ENCODE peak calls at places on chromosomes 11 and 22, in nine cellular contexts. P is dorsolateral prefrontal cortex, U is endothelial cell, A is heart right ventricle, V is upper lobe of left lung, L is bronchial epithelial cell, K is cardiac muscle cell, F is pancreas, W is fibroblast of mammary gland. Y is an unnamed sample.

GRCh38 chr11:41459602-41460405 is at the start of gene LRRC4C:
- DNase-seq in L (no peak), F (no peak), W (no peak), K (no peak), P (no peak), V (no peak), U (no peak), A (no peak), Y (no peak)

GRCh38 chr11:16933756-16934603 is 80.2 kb downstream of the PLEKHA7 start:
- DNase-seq in L (no peak), K (peak; percentile 85), W (no peak), U (no peak), A (peak; percentile 45), V (no peak), P (no peak), F (peak; percentile 36), Y (no peak)

GRCh38 chr22:31248138-31248745 is 36.1 kb downstream of the LIMK2 start:
- DNase-seq in L (peak; percentile 93), A (peak; percentile 81), U (peak; percentile 28), W (peak; percentile 88), P (no peak), K (peak; percentile 90), F (peak; percentile 75), V (peak; percentile 92), Y (peak; percentile 95)

GRCh38 chr11:68106165-68106940 is 14.8 kb downstream of the CHKA start:
- DNase-seq in A (no peak), V (no peak), U (no peak), W (no peak), L (no peak), F (peak; percentile 88), P (no peak), K (no peak), Y (no peak)

GRCh38 chr11:43511959-43512358 is 153.2 kb downstream of the TTC17 start:
- DNase-seq in V (no peak), K (no peak), W (no peak), A (no peak), L (no peak), F (no peak), P (no peak), U (no peak), Y (no peak)

GRCh38 chr11:46049325-46049860 is 71.9 kb downstream of the PHF21A start:
- DNase-seq in V (no peak), K (peak; percentile 39), A (no peak), U (no peak), P (no peak), L (no peak), F (no peak), W (no peak), Y (no peak)

GRCh38 chr11:124402326-124402922 is 3.6 kb upstream of the OR8B3 start:
- DNase-seq in W (peak; percentile 86), F (peak; percentile 31), V (peak; percentile 64), K (peak; percentile 62), P (peak; percentile 70), A (peak; percentile 67), U (peak; percentile 71), L (peak; percentile 86), Y (peak; percentile 90)

GRCh38 chr22:27879923-27880322 is 39.1 kb downstream of the PITPNB start:
- DNase-seq in W (peak; percentile 55), F (no peak), L (peak; percentile 37), V (no peak), U (peak; percentile 48), A (no peak), K (peak; percentile 54), P (no peak), Y (peak; percentile 55)

GRCh38 chr11:93476796-93477195 is 66.4 kb downstream of the SMCO4 start:
- DNase-seq in K (no peak), A (no peak), W (peak; percentile 21), V (no peak), U (no peak), F (no peak), P (no peak), L (peak; percentile 97), Y (peak; percentile 89)

GRCh38 chr11:105838668-105839403 is 183.2 kb downstream of the MSANTD4 start:
- DNase-seq in W (peak; percentile 16), L (peak; percentile 83), A (no peak), P (no peak), K (no peak), U (no peak), V (no peak), F (no peak), Y (peak; percentile 73)

GRCh38 chr22:45553333-45554039 is 50.8 kb downstream of the FBLN1 start:
- DNase-seq in K (peak; percentile 87), F (peak; percentile 73), W (peak; percentile 93), L (peak; percentile 72), V (peak; percentile 58), A (peak; percentile 78), P (peak; percentile 70), U (peak; percentile 87), Y (peak; percentile 90)

GRCh38 chr11:63719987-63720386 is 38.7 kb downstream of the RTN3 start:
- DNase-seq in F (no peak), L (no peak), A (no peak), P (no peak), W (peak; percentile 51), V (no peak), U (no peak), K (no peak), Y (no peak)

GRCh38 chr11:29844701-29845379 is 172.0 kb downstream of the KCNA4 start:
- DNase-seq in K (peak; percentile 4), F (no peak), U (no peak), L (peak; percentile 4), W (no peak), P (no peak), V (no peak), A (no peak), Y (no peak)
- TF ChIP-seq CTCF in K (peak; percentile 5), F (no peak), U (no peak), L (no peak), W (no peak), P (no peak), V (no peak), A (no peak), Y (no peak)

DNA sequence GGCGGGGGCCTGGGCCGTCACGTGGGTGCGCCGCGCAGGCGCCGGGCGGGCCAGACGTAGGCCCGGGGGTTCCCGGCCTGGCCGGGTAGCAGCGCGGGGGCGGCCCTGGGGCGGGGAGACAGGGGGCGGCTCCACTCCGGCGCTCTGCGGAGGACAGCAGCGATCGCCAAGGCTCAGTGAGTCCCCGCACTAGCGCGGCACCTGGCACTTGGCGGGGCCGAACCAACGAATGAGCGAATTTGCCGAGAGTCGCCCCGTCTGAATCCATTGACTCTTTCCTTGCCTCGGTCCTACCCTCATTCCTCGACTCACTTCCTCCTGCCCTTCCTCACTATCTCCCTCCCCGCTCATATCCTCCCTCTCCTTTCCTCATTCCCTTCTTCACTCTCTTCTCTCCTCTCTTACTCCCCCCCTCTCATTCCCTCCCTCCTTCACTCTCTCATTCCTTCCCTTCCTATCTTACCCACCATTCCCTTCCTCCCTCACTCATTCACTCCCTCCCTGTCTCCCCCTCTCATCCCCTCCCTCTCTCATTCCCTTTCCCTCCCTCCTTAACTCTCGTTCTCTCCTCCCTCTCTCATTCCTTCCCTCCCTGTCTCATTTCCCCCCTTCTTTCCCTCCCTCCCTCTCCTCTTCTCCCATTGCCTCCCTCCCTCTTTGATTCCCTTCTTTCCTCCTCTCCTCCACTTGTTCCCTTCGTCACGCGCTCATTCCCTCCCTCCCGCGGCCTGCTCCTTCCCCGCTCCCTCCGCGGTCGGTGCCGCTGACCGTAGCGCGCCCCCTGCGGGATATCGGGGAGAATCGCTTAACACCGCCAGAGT is 476 bp upstream of the KLHL22 start:
- DNase-seq in F (peak; percentile 94), P (peak; percentile 77), V (peak; percentile 93), W (peak; percentile 80), K (peak; percentile 95), L (peak; percentile 72), A (peak; percentile 91), U (peak; percentile 93), Y (peak; percentile 88)
- TF ChIP-seq CTCF in F (peak; percentile 77), P (peak; percentile 86), V (peak; percentile 87), W (peak; percentile 79), K (peak; percentile 96), L (peak; percentile 88), A (peak; percentile 86), U (peak; percentile 73), Y (peak; percentile 83)

DNA sequence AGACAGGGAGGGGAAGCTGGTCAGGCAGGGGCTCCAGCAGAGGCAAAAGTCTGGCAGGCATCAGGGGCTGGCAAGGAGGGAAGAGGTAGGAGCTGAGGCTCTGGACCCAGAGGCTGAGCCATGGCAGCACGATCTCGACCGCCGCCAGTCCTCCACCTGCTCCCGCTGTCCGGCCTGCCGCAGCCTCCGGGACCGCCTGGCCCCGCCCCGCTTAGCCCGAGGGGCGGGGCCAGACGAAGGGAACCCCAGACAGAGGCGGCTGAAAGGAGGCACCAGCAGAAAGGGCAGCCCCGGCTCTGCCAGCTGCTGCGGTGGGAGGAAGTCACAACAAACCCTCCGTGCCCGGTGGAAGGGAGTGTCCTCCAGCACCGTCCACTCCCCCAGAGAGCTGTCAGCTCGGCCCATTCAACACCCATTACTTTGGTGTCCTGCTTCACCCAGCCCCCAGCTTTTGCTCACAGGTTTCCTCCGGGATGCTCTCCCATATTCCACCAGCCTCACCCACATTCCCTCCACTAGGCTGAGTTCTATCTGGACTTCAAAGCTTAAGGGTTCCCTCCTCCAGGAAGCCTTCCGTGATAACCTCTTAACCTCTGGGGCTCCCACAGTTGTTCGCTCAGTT is at the start of gene MFNG:
- DNase-seq in F (peak; percentile 77), U (peak; percentile 73), A (peak; percentile 66), P (no peak), W (no peak), V (peak; percentile 91), L (peak; percentile 41), K (peak; percentile 71), Y (peak; percentile 61)
- TF ChIP-seq CTCF in F (no peak), U (no peak), A (no peak), P (no peak), W (no peak), V (peak; percentile 15), L (peak; percentile 12), K (no peak), Y (no peak)

GRCh38 chr22:46827072-46827780 is 64.8 kb downstream of the TBC1D22A start:
- DNase-seq in A (no peak), K (peak; percentile 23), V (no peak), L (no peak), W (no peak), F (no peak), P (no peak), U (peak; percentile 54), Y (no peak)

GRCh38 chr22:46829140-46829891 is 66.9 kb downstream of the TBC1D22A start:
- DNase-seq in F (no peak), W (peak; percentile 90), L (peak; percentile 75), P (no peak), A (no peak), K (no peak), U (no peak), V (no peak), Y (peak; percentile 84)

GRCh38 chr22:46828323-46829139 is 66.1 kb downstream of the TBC1D22A start:
- DNase-seq in U (no peak), V (no peak), W (no peak), L (no peak), F (no peak), K (no peak), A (no peak), P (no peak), Y (no peak)

GRCh38 chr22:46826438-46826837 is 64.0 kb downstream of the TBC1D22A start:
- DNase-seq in F (no peak), A (no peak), V (no peak), U (no peak), W (no peak), L (no peak), P (no peak), K (no peak), Y (no peak)

DNA sequence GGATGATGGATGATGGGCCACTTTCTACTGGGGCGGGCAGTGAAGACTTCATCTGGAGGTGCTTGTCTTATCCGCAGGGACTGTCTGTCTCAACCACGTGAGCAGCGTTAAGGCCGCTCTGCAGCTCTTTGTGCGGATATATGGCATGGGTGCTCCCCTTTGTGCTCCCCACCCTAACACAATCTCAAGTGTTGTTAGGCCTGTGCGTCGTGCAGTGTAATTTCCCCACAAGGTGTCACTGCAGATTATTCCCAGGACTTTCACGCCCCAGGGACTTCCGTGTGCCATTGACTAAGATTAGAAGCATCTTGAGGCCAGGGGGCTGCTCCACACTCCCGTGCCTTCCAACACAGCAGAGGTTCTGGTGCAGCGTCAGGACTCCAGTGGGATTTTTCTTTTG is 65.3 kb downstream of the TBC1D22A start:
- DNase-seq in A (no peak), V (no peak), P (no peak), K (no peak), W (no peak), F (no peak), U (no peak), L (no peak), Y (no peak)
- TF ChIP-seq CTCF in A (no peak), V (no peak), P (no peak), K (no peak), W (no peak), F (no peak), U (no peak), L (no peak), Y (peak; percentile 6)

Y was measured in MCF 10A.